ENCODE peak calls at places on chromosomes 11 and 22, in six cellular contexts. One of them, this sample, is unnamed.
A peak's percentile ranks its signal among the peaks of the same experiment; 100 is the strongest.

GRCh38 chr11:78800756-78801155 is 226.1 kb upstream of the NARS2 start:
- DNase-seq in tibial nerve: no peak
- DNase-seq in mesendoderm: no peak
- DNase-seq in cardiac muscle cell: no peak
- DNase-seq in mammary epithelial cell: no peak
- DNase-seq in BE2C: no peak
- DNase-seq in this sample: no peak

GRCh38 chr11:26621147-26621546 is 49.1 kb upstream of the MUC15 start:
- DNase-seq in mammary epithelial cell: peak; percentile 91
- DNase-seq in BE2C: no peak
- DNase-seq in mesendoderm: peak; percentile 6
- DNase-seq in tibial nerve: no peak
- DNase-seq in cardiac muscle cell: no peak
- DNase-seq in this sample: peak; percentile 84

GRCh38 chr22:37999640-38000272 is 15.4 kb upstream of the SOX10 start:
- DNase-seq in BE2C: peak; percentile 86
- DNase-seq in mammary epithelial cell: peak; percentile 96
- DNase-seq in cardiac muscle cell: no peak
- DNase-seq in tibial nerve: no peak
- DNase-seq in mesendoderm: peak; percentile 33
- DNase-seq in this sample: peak; percentile 78

GRCh38 chr11:17352925-17353227 is 1.3 kb downstream of the NCR3LG1 start:
- DNase-seq in cardiac muscle cell: peak; percentile 30
- DNase-seq in mesendoderm: no peak
- DNase-seq in BE2C: no peak
- DNase-seq in mammary epithelial cell: peak; percentile 45
- DNase-seq in tibial nerve: peak; percentile 8
- DNase-seq in this sample: no peak

GRCh38 chr11:121763526-121763925 is 310.8 kb upstream of the SORL1-AS1 start:
- DNase-seq in cardiac muscle cell: no peak
- DNase-seq in BE2C: no peak
- DNase-seq in tibial nerve: no peak
- DNase-seq in mammary epithelial cell: no peak
- DNase-seq in mesendoderm: no peak
- DNase-seq in this sample: no peak

GRCh38 chr11:2512431-2513407 is 67.9 kb downstream of the KCNQ1 start:
- DNase-seq in tibial nerve: no peak
- DNase-seq in mesendoderm: no peak
- DNase-seq in BE2C: no peak
- DNase-seq in mammary epithelial cell: no peak
- DNase-seq in cardiac muscle cell: no peak
- DNase-seq in this sample: no peak

GRCh38 chr11:82494988-82495432 is 238.7 kb downstream of the FAM181B start:
- DNase-seq in tibial nerve: no peak
- DNase-seq in mammary epithelial cell: peak; percentile 4
- DNase-seq in BE2C: peak; percentile 31
- DNase-seq in cardiac muscle cell: peak; percentile 26
- DNase-seq in mesendoderm: peak; percentile 64
- DNase-seq in this sample: no peak

GRCh38 chr22:17734197-17734596 is 40.1 kb downstream of the BID start:
- DNase-seq in mesendoderm: no peak
- DNase-seq in mammary epithelial cell: no peak
- DNase-seq in tibial nerve: no peak
- DNase-seq in cardiac muscle cell: no peak
- DNase-seq in BE2C: no peak
- DNase-seq in this sample: peak; percentile 47

GRCh38 chr22:20116951-20117645 is at the start of gene TRMT2A:
- DNase-seq in BE2C: peak; percentile 98
- DNase-seq in mammary epithelial cell: peak; percentile 98
- DNase-seq in cardiac muscle cell: peak; percentile 99
- DNase-seq in mesendoderm: peak; percentile 99
- DNase-seq in tibial nerve: peak; percentile 98
- DNase-seq in this sample: peak; percentile 95
- H3K36me3 ChIP-seq in BE2C: peaks cover 84% of the 10 kb centered on the region
- H3K36me3 ChIP-seq in mammary epithelial cell: peaks cover 21% of the 10 kb centered on the region
- H3K36me3 ChIP-seq in cardiac muscle cell: peaks cover 22% of the 10 kb centered on the region
- H3K36me3 ChIP-seq in mesendoderm: peaks cover 22% of the 10 kb centered on the region
- H3K36me3 ChIP-seq in tibial nerve: peaks cover 5% of the 10 kb centered on the region
- H3K36me3 ChIP-seq in this sample: peaks cover 15% of the 10 kb centered on the region

GRCh38 chr11:41058138-41058537 is 401.3 kb downstream of the LRRC4C start:
- DNase-seq in BE2C: no peak
- DNase-seq in tibial nerve: no peak
- DNase-seq in mammary epithelial cell: no peak
- DNase-seq in cardiac muscle cell: no peak
- DNase-seq in mesendoderm: no peak
- DNase-seq in this sample: no peak
- H3K4me3 ChIP-seq in BE2C: no peak overlapping the region
- H3K4me3 ChIP-seq in tibial nerve: no peak overlapping the region
- H3K4me3 ChIP-seq in mammary epithelial cell: no peak overlapping the region
- H3K4me3 ChIP-seq in cardiac muscle cell: no peak overlapping the region
- H3K4me3 ChIP-seq in mesendoderm: no peak overlapping the region
- H3K4me3 ChIP-seq in this sample: no peak overlapping the region

GRCh38 chr11:12217879-12218278 is 107.5 kb downstream of the MICAL2 start:
- DNase-seq in BE2C: no peak
- DNase-seq in mesendoderm: no peak
- DNase-seq in cardiac muscle cell: no peak
- DNase-seq in tibial nerve: no peak
- DNase-seq in mammary epithelial cell: no peak
- DNase-seq in this sample: no peak
- H3K36me3 ChIP-seq in BE2C: no peaks in the 10 kb centered on the region
- H3K36me3 ChIP-seq in mesendoderm: no peaks in the 10 kb centered on the region
- H3K36me3 ChIP-seq in cardiac muscle cell: peaks cover 53% of the 10 kb centered on the region
- H3K36me3 ChIP-seq in tibial nerve: no peaks in the 10 kb centered on the region
- H3K36me3 ChIP-seq in mammary epithelial cell: peaks cover 64% of the 10 kb centered on the region
- H3K36me3 ChIP-seq in this sample: peaks cover 93% of the 10 kb centered on the region

GRCh38 chr11:43944761-43945311 is 2.4 kb downstream of the C11orf96 start:
- DNase-seq in mammary epithelial cell: peak; percentile 54
- DNase-seq in BE2C: peak; percentile 73
- DNase-seq in cardiac muscle cell: peak; percentile 44
- DNase-seq in tibial nerve: peak; percentile 75
- DNase-seq in mesendoderm: peak; percentile 66
- DNase-seq in this sample: no peak
- H3K4me3 ChIP-seq in mammary epithelial cell: peak overlapping the region; percentile 46
- H3K4me3 ChIP-seq in BE2C: peak overlapping the region; percentile 84
- H3K4me3 ChIP-seq in cardiac muscle cell: peak overlapping the region; percentile 73
- H3K4me3 ChIP-seq in tibial nerve: peak overlapping the region; percentile 66
- H3K4me3 ChIP-seq in mesendoderm: no peak overlapping the region
- H3K4me3 ChIP-seq in this sample: no peak overlapping the region

GRCh38 chr11:10483584-10483983 is 28.5 kb downstream of the AMPD3 start:
- DNase-seq in cardiac muscle cell: no peak
- DNase-seq in mesendoderm: no peak
- DNase-seq in BE2C: no peak
- DNase-seq in tibial nerve: no peak
- DNase-seq in mammary epithelial cell: no peak
- DNase-seq in this sample: no peak
- H3K36me3 ChIP-seq in cardiac muscle cell: no peaks in the 10 kb centered on the region
- H3K36me3 ChIP-seq in mesendoderm: no peaks in the 10 kb centered on the region
- H3K36me3 ChIP-seq in BE2C: no peaks in the 10 kb centered on the region
- H3K36me3 ChIP-seq in tibial nerve: no peaks in the 10 kb centered on the region
- H3K36me3 ChIP-seq in mammary epithelial cell: no peaks in the 10 kb centered on the region
- H3K36me3 ChIP-seq in this sample: no peaks in the 10 kb centered on the region

GRCh38 chr11:57324154-57324885 is 432 bp downstream of the TNKS1BP1 start:
- DNase-seq in cardiac muscle cell: peak; percentile 76
- DNase-seq in mammary epithelial cell: no peak
- DNase-seq in tibial nerve: no peak
- DNase-seq in mesendoderm: peak; percentile 88
- DNase-seq in BE2C: peak; percentile 58
- DNase-seq in this sample: peak; percentile 33

GRCh38 chr11:57327721-57328120 is 3.0 kb upstream of the TNKS1BP1 start:
- DNase-seq in mammary epithelial cell: no peak
- DNase-seq in tibial nerve: no peak
- DNase-seq in BE2C: no peak
- DNase-seq in mesendoderm: no peak
- DNase-seq in cardiac muscle cell: no peak
- DNase-seq in this sample: no peak

GRCh38 chr11:57323503-57324153 is 1.1 kb downstream of the TNKS1BP1 start:
- DNase-seq in cardiac muscle cell: no peak
- DNase-seq in mesendoderm: no peak
- DNase-seq in mammary epithelial cell: no peak
- DNase-seq in tibial nerve: no peak
- DNase-seq in BE2C: no peak
- DNase-seq in this sample: peak; percentile 15

GRCh38 chr11:57324886-57325734 is at the start of gene TNKS1BP1:
- DNase-seq in tibial nerve: peak; percentile 96
- DNase-seq in mammary epithelial cell: peak; percentile 97
- DNase-seq in BE2C: peak; percentile 92
- DNase-seq in mesendoderm: peak; percentile 99
- DNase-seq in cardiac muscle cell: peak; percentile 98
- DNase-seq in this sample: peak; percentile 90

GRCh38 chr11:57325735-57326048 is 940 bp upstream of the TNKS1BP1 start:
- DNase-seq in cardiac muscle cell: no peak
- DNase-seq in mesendoderm: no peak
- DNase-seq in mammary epithelial cell: no peak
- DNase-seq in BE2C: no peak
- DNase-seq in tibial nerve: no peak
- DNase-seq in this sample: no peak
- H3K4me3 ChIP-seq in cardiac muscle cell: peak overlapping the region; percentile 64
- H3K4me3 ChIP-seq in mesendoderm: peak overlapping the region; percentile 52
- H3K4me3 ChIP-seq in mammary epithelial cell: peak overlapping the region; percentile 82
- H3K4me3 ChIP-seq in BE2C: peak overlapping the region; percentile 58
- H3K4me3 ChIP-seq in tibial nerve: peak overlapping the region; percentile 80
- H3K4me3 ChIP-seq in this sample: peak overlapping the region; percentile 69

GRCh38 chr11:64829536-64830251 is 14.8 kb downstream of the CDC42BPG start:
- DNase-seq in BE2C: no peak
- DNase-seq in tibial nerve: no peak
- DNase-seq in mammary epithelial cell: no peak
- DNase-seq in mesendoderm: no peak
- DNase-seq in cardiac muscle cell: no peak
- DNase-seq in this sample: no peak
- H3K36me3 ChIP-seq in BE2C: no peaks in the 10 kb centered on the region
- H3K36me3 ChIP-seq in tibial nerve: no peaks in the 10 kb centered on the region
- H3K36me3 ChIP-seq in mammary epithelial cell: peaks cover 8% of the 10 kb centered on the region
- H3K36me3 ChIP-seq in mesendoderm: peaks cover 2% of the 10 kb centered on the region
- H3K36me3 ChIP-seq in cardiac muscle cell: no peaks in the 10 kb centered on the region
- H3K36me3 ChIP-seq in this sample: no peaks in the 10 kb centered on the region

GRCh38 chr11:118565062-118565461 is 669 bp downstream of the IFT46 start:
- DNase-seq in tibial nerve: no peak
- DNase-seq in mammary epithelial cell: peak; percentile 13
- DNase-seq in mesendoderm: no peak
- DNase-seq in cardiac muscle cell: no peak
- DNase-seq in BE2C: no peak
- DNase-seq in this sample: peak; percentile 9
- H3K4me3 ChIP-seq in tibial nerve: peak overlapping the region; percentile 60
- H3K4me3 ChIP-seq in mammary epithelial cell: peak overlapping the region; percentile 63
- H3K4me3 ChIP-seq in mesendoderm: no peak overlapping the region
- H3K4me3 ChIP-seq in cardiac muscle cell: peak overlapping the region; percentile 52
- H3K4me3 ChIP-seq in BE2C: peak overlapping the region; percentile 84
- H3K4me3 ChIP-seq in this sample: peak overlapping the region; percentile 48

GRCh38 chr11:74933765-74934164 is 15.1 kb downstream of the XRRA1 start:
- DNase-seq in cardiac muscle cell: no peak
- DNase-seq in mammary epithelial cell: no peak
- DNase-seq in tibial nerve: no peak
- DNase-seq in BE2C: no peak
- DNase-seq in mesendoderm: no peak
- DNase-seq in this sample: no peak

GRCh38 chr11:74932169-74932568 is 16.7 kb downstream of the XRRA1 start:
- DNase-seq in BE2C: no peak
- DNase-seq in mesendoderm: no peak
- DNase-seq in tibial nerve: no peak
- DNase-seq in cardiac muscle cell: no peak
- DNase-seq in mammary epithelial cell: peak; percentile 61
- DNase-seq in this sample: peak; percentile 71

GRCh38 chr11:74929431-74930363 is 19.2 kb downstream of the XRRA1 start:
- DNase-seq in mammary epithelial cell: peak; percentile 77
- DNase-seq in tibial nerve: peak; percentile 90
- DNase-seq in BE2C: peak; percentile 80
- DNase-seq in cardiac muscle cell: peak; percentile 93
- DNase-seq in mesendoderm: peak; percentile 95
- DNase-seq in this sample: peak; percentile 83

GRCh38 chr11:74935285-74935684 is 13.6 kb downstream of the XRRA1 start:
- DNase-seq in mesendoderm: no peak
- DNase-seq in tibial nerve: no peak
- DNase-seq in BE2C: peak; percentile 23
- DNase-seq in cardiac muscle cell: no peak
- DNase-seq in mammary epithelial cell: no peak
- DNase-seq in this sample: no peak

GRCh38 chr11:74932797-74933196 is 16.1 kb downstream of the XRRA1 start:
- DNase-seq in cardiac muscle cell: no peak
- DNase-seq in mesendoderm: no peak
- DNase-seq in BE2C: no peak
- DNase-seq in tibial nerve: no peak
- DNase-seq in mammary epithelial cell: peak; percentile 85
- DNase-seq in this sample: peak; percentile 87
- H3K36me3 ChIP-seq in cardiac muscle cell: peaks cover 34% of the 10 kb centered on the region
- H3K36me3 ChIP-seq in mesendoderm: no peaks in the 10 kb centered on the region
- H3K36me3 ChIP-seq in BE2C: peaks cover 8% of the 10 kb centered on the region
- H3K36me3 ChIP-seq in tibial nerve: peaks cover 5% of the 10 kb centered on the region
- H3K36me3 ChIP-seq in mammary epithelial cell: peaks cover 7% of the 10 kb centered on the region
- H3K36me3 ChIP-seq in this sample: peaks cover 6% of the 10 kb centered on the region

GRCh38 chr11:75429902-75430691 is 2.9 kb downstream of the KLHL35 start:
- DNase-seq in tibial nerve: no peak
- DNase-seq in mammary epithelial cell: peak; percentile 58
- DNase-seq in BE2C: peak; percentile 77
- DNase-seq in mesendoderm: peak; percentile 79
- DNase-seq in cardiac muscle cell: peak; percentile 83
- DNase-seq in this sample: peak; percentile 64
- H3K4me3 ChIP-seq in tibial nerve: peak overlapping the region; percentile 17
- H3K4me3 ChIP-seq in mammary epithelial cell: no peak overlapping the region
- H3K4me3 ChIP-seq in BE2C: peak overlapping the region; percentile 43
- H3K4me3 ChIP-seq in mesendoderm: peak overlapping the region; percentile 11
- H3K4me3 ChIP-seq in cardiac muscle cell: peak overlapping the region; percentile 32
- H3K4me3 ChIP-seq in this sample: peak overlapping the region; percentile 54

This sample was measured in astrocyte.